ENCODE peak calls at places on chromosome 12, in seven cellular contexts. One of them, this sample, is unnamed.

GRCh38 chr12:124497039-124497438 is 70.4 kb downstream of the NCOR2 start:
- DNase-seq in HCT116: no peak
- DNase-seq in GM23338: no peak
- DNase-seq in SK-N-SH: no peak
- DNase-seq in Panc1: no peak
- DNase-seq in transverse colon: no peak
- DNase-seq in spleen: no peak
- DNase-seq in this sample: no peak

GRCh38 chr12:77319141-77319540 is 253.8 kb upstream of the E2F7 start:
- DNase-seq in HCT116: no peak
- DNase-seq in GM23338: peak
- DNase-seq in SK-N-SH: no peak
- DNase-seq in Panc1: no peak
- DNase-seq in transverse colon: no peak
- DNase-seq in spleen: no peak
- DNase-seq in this sample: no peak

GRCh38 chr12:94148841-94149780 is 734 bp downstream of the PLXNC1 start:
- DNase-seq in HCT116: no peak
- DNase-seq in GM23338: peak
- DNase-seq in SK-N-SH: peak
- DNase-seq in Panc1: no peak
- DNase-seq in transverse colon: peak
- DNase-seq in spleen: peak
- DNase-seq in this sample: no peak

GRCh38 chr12:83015390-83016225 is 328.9 kb downstream of the TMTC2 start:
- DNase-seq in HCT116: peak
- DNase-seq in GM23338: no peak
- DNase-seq in SK-N-SH: no peak
- DNase-seq in Panc1: no peak
- DNase-seq in transverse colon: no peak
- DNase-seq in spleen: no peak
- DNase-seq in this sample: no peak

GRCh38 chr12:51815571-51815970 is 32.9 kb downstream of the FIGNL2 start:
- DNase-seq in HCT116: no peak
- DNase-seq in GM23338: peak
- DNase-seq in SK-N-SH: no peak
- DNase-seq in Panc1: no peak
- DNase-seq in transverse colon: no peak
- DNase-seq in spleen: no peak
- DNase-seq in this sample: no peak

GRCh38 chr12:131221061-131221945 is 267.6 kb downstream of the ADGRD1 start:
- DNase-seq in HCT116: no peak
- DNase-seq in GM23338: no peak
- DNase-seq in SK-N-SH: peak
- DNase-seq in Panc1: no peak
- DNase-seq in transverse colon: no peak
- DNase-seq in spleen: peak
- DNase-seq in this sample: peak

GRCh38 chr12:68341822-68342221 is 9.7 kb upstream of the MDM1 start:
- DNase-seq in HCT116: no peak
- DNase-seq in GM23338: no peak
- DNase-seq in SK-N-SH: no peak
- DNase-seq in Panc1: no peak
- DNase-seq in transverse colon: no peak
- DNase-seq in spleen: no peak
- DNase-seq in this sample: no peak

GRCh38 chr12:20436367-20436766 is 68.0 kb downstream of the PDE3A start:
- DNase-seq in HCT116: no peak
- DNase-seq in GM23338: no peak
- DNase-seq in SK-N-SH: no peak
- DNase-seq in Panc1: no peak
- DNase-seq in transverse colon: no peak
- DNase-seq in spleen: no peak
- DNase-seq in this sample: no peak

GRCh38 chr12:39309516-39309915 is 133.4 kb downstream of the KIF21A start:
- DNase-seq in HCT116: no peak
- DNase-seq in GM23338: no peak
- DNase-seq in SK-N-SH: no peak
- DNase-seq in Panc1: no peak
- DNase-seq in transverse colon: no peak
- DNase-seq in spleen: no peak
- DNase-seq in this sample: no peak

GRCh38 chr12:23421556-23421955 is 527.9 kb downstream of the SOX5 start:
- DNase-seq in HCT116: no peak
- DNase-seq in GM23338: no peak
- DNase-seq in SK-N-SH: no peak
- DNase-seq in Panc1: no peak
- DNase-seq in transverse colon: no peak
- DNase-seq in spleen: no peak
- DNase-seq in this sample: no peak

GRCh38 chr12:8844665-8845064 is 22.2 kb downstream of the A2ML1 start:
- DNase-seq in HCT116: no peak
- DNase-seq in GM23338: no peak
- DNase-seq in SK-N-SH: peak
- DNase-seq in Panc1: no peak
- DNase-seq in transverse colon: no peak
- DNase-seq in spleen: no peak
- DNase-seq in this sample: no peak

GRCh38 chr12:114686421-114687268 is 2.7 kb upstream of the TBX3 start:
- DNase-seq in HCT116: no peak
- DNase-seq in GM23338: peak
- DNase-seq in SK-N-SH: no peak
- DNase-seq in Panc1: no peak
- DNase-seq in transverse colon: no peak
- DNase-seq in spleen: no peak
- DNase-seq in this sample: no peak

GRCh38 chr12:108812324-108812723 is 45.1 kb downstream of the SSH1 start:
- DNase-seq in HCT116: no peak
- DNase-seq in GM23338: no peak
- DNase-seq in SK-N-SH: no peak
- DNase-seq in Panc1: no peak
- DNase-seq in transverse colon: no peak
- DNase-seq in spleen: peak
- DNase-seq in this sample: no peak

GRCh38 chr12:81627336-81628189 is 131.6 kb downstream of the PPFIA2 start:
- DNase-seq in HCT116: peak
- DNase-seq in GM23338: peak
- DNase-seq in SK-N-SH: peak
- DNase-seq in Panc1: peak
- DNase-seq in transverse colon: no peak
- DNase-seq in spleen: no peak
- DNase-seq in this sample: no peak

GRCh38 chr12:54431911-54432814 is 13.1 kb upstream of the ITGA5 start:
- DNase-seq in HCT116: no peak
- DNase-seq in GM23338: peak
- DNase-seq in SK-N-SH: no peak
- DNase-seq in Panc1: no peak
- DNase-seq in transverse colon: peak
- DNase-seq in spleen: no peak
- DNase-seq in this sample: peak

GRCh38 chr12:127284021-127284420 is 982.9 kb upstream of the TMEM132C start:
- DNase-seq in HCT116: no peak
- DNase-seq in GM23338: no peak
- DNase-seq in SK-N-SH: no peak
- DNase-seq in Panc1: no peak
- DNase-seq in transverse colon: no peak
- DNase-seq in spleen: no peak
- DNase-seq in this sample: no peak

GRCh38 chr12:60148109-60148508 is 552.3 kb downstream of the SLC16A7 start:
- DNase-seq in HCT116: no peak
- DNase-seq in GM23338: no peak
- DNase-seq in SK-N-SH: no peak
- DNase-seq in Panc1: no peak
- DNase-seq in transverse colon: no peak
- DNase-seq in spleen: no peak
- DNase-seq in this sample: no peak

GRCh38 chr12:131896811-131897270 is 2.4 kb downstream of the ULK1 start:
- DNase-seq in HCT116: no peak
- DNase-seq in GM23338: no peak
- DNase-seq in SK-N-SH: peak
- DNase-seq in Panc1: no peak
- DNase-seq in transverse colon: no peak
- DNase-seq in spleen: peak
- DNase-seq in this sample: no peak

DNA sequence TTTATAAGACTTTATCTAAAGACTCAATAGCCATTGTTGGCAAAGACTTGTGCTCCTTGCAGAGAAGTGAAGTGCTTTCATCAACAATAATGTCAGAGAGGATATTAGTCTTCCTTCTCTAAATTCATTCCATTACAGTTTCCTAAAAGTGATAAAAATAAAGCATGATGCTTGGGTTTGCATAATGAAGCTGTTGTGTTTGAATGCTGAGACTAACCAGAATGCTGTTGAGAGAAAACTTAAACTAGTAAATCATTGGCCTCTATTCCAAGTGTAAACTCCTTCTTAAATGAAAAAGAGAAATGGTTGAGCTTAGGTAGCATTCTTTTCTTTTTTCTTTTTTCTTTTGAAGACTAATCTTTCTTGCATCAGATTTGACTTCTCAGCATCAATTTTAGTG is 200.3 kb downstream of the TMTC3 start:
- DNase-seq in HCT116: no peak
- DNase-seq in GM23338: no peak
- DNase-seq in SK-N-SH: no peak
- DNase-seq in Panc1: no peak
- DNase-seq in transverse colon: no peak
- DNase-seq in spleen: no peak
- DNase-seq in this sample: no peak
- TF ChIP-seq POLR2AphosphoS5 in HCT116: no peak
- TF ChIP-seq POLR2AphosphoS5 in GM23338: no peak
- TF ChIP-seq POLR2AphosphoS5 in SK-N-SH: no peak
- TF ChIP-seq POLR2AphosphoS5 in Panc1: no peak
- TF ChIP-seq POLR2AphosphoS5 in transverse colon: peak
- TF ChIP-seq POLR2AphosphoS5 in spleen: no peak
- TF ChIP-seq POLR2AphosphoS5 in this sample: no peak

GRCh38 chr12:95446511-95446910 is 27.4 kb upstream of the METAP2 start:
- DNase-seq in HCT116: no peak
- DNase-seq in GM23338: peak
- DNase-seq in SK-N-SH: peak
- DNase-seq in Panc1: no peak
- DNase-seq in transverse colon: peak
- DNase-seq in spleen: no peak
- DNase-seq in this sample: no peak
- H3K27ac ChIP-seq in HCT116: no peak
- H3K27ac ChIP-seq in GM23338: no peak
- H3K27ac ChIP-seq in SK-N-SH: no peak
- H3K27ac ChIP-seq in Panc1: no peak
- H3K27ac ChIP-seq in transverse colon: peak
- H3K27ac ChIP-seq in spleen: no peak
- H3K27ac ChIP-seq in this sample: no peak

GRCh38 chr12:6336079-6336858 is 5.6 kb downstream of the TNFRSF1A start:
- DNase-seq in HCT116: peak
- DNase-seq in GM23338: peak
- DNase-seq in SK-N-SH: peak
- DNase-seq in Panc1: peak
- DNase-seq in transverse colon: peak
- DNase-seq in spleen: peak
- DNase-seq in this sample: peak

GRCh38 chr12:6338955-6339761 is 2.7 kb downstream of the TNFRSF1A start:
- DNase-seq in HCT116: no peak
- DNase-seq in GM23338: no peak
- DNase-seq in SK-N-SH: no peak
- DNase-seq in Panc1: no peak
- DNase-seq in transverse colon: no peak
- DNase-seq in spleen: no peak
- DNase-seq in this sample: no peak

GRCh38 chr12:6335451-6336078 is 6.3 kb downstream of the TNFRSF1A start:
- DNase-seq in HCT116: no peak
- DNase-seq in GM23338: peak
- DNase-seq in SK-N-SH: peak
- DNase-seq in Panc1: no peak
- DNase-seq in transverse colon: peak
- DNase-seq in spleen: peak
- DNase-seq in this sample: peak

GRCh38 chr12:6336859-6337744 is 4.8 kb downstream of the TNFRSF1A start:
- DNase-seq in HCT116: no peak
- DNase-seq in GM23338: no peak
- DNase-seq in SK-N-SH: no peak
- DNase-seq in Panc1: no peak
- DNase-seq in transverse colon: peak
- DNase-seq in spleen: peak
- DNase-seq in this sample: no peak

DNA sequence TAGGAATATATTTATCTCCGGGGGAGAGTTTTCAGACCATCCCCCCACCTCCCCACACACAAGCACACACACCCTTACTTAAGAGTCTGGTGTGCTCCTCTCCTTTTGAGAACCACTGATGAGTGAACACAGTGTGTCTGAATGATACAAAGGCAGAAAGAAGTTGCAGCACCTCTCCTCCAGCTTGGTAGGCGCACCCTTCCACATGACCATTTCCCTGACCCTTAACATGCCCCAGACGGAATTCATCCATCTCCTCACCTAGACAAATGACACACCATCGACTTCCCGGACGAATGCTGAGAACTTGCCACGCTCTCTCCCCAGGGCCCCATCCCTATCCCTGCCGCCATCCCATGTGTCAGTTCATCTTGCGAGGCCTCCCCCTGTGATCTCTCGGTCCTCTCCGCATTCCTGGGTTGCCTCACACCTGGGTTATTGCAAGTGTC is 3.9 kb downstream of the TNFRSF1A start:
- DNase-seq in HCT116: no peak
- DNase-seq in GM23338: no peak
- DNase-seq in SK-N-SH: no peak
- DNase-seq in Panc1: no peak
- DNase-seq in transverse colon: no peak
- DNase-seq in spleen: peak
- DNase-seq in this sample: no peak
- TF ChIP-seq POLR2AphosphoS5 in HCT116: peak
- TF ChIP-seq POLR2AphosphoS5 in GM23338: no peak
- TF ChIP-seq POLR2AphosphoS5 in SK-N-SH: no peak
- TF ChIP-seq POLR2AphosphoS5 in Panc1: no peak
- TF ChIP-seq POLR2AphosphoS5 in transverse colon: no peak
- TF ChIP-seq POLR2AphosphoS5 in spleen: peak
- TF ChIP-seq POLR2AphosphoS5 in this sample: no peak

GRCh38 chr12:53219116-53219955 is 12.3 kb upstream of the ITGB7 start:
- DNase-seq in HCT116: no peak
- DNase-seq in GM23338: no peak
- DNase-seq in SK-N-SH: no peak
- DNase-seq in Panc1: no peak
- DNase-seq in transverse colon: no peak
- DNase-seq in spleen: peak
- DNase-seq in this sample: no peak

GRCh38 chr12:53217930-53218307 is 10.9 kb upstream of the ITGB7 start:
- DNase-seq in HCT116: no peak
- DNase-seq in GM23338: peak
- DNase-seq in SK-N-SH: no peak
- DNase-seq in Panc1: no peak
- DNase-seq in transverse colon: no peak
- DNase-seq in spleen: peak
- DNase-seq in this sample: no peak

GRCh38 chr12:53217049-53217929 is 10.2 kb upstream of the ITGB7 start:
- DNase-seq in HCT116: no peak
- DNase-seq in GM23338: peak
- DNase-seq in SK-N-SH: no peak
- DNase-seq in Panc1: no peak
- DNase-seq in transverse colon: peak
- DNase-seq in spleen: peak
- DNase-seq in this sample: no peak

GRCh38 chr12:53219956-53220856 is 11.8 kb downstream of the RARG start:
- DNase-seq in HCT116: peak
- DNase-seq in GM23338: peak
- DNase-seq in SK-N-SH: peak
- DNase-seq in Panc1: peak
- DNase-seq in transverse colon: peak
- DNase-seq in spleen: peak
- DNase-seq in this sample: no peak

GRCh38 chr12:53218551-53219114 is 11.6 kb upstream of the ITGB7 start:
- DNase-seq in HCT116: no peak
- DNase-seq in GM23338: peak
- DNase-seq in SK-N-SH: no peak
- DNase-seq in Panc1: no peak
- DNase-seq in transverse colon: no peak
- DNase-seq in spleen: peak
- DNase-seq in this sample: no peak
- H3K27ac ChIP-seq in HCT116: peak
- H3K27ac ChIP-seq in GM23338: peak
- H3K27ac ChIP-seq in SK-N-SH: no peak
- H3K27ac ChIP-seq in Panc1: peak
- H3K27ac ChIP-seq in transverse colon: peak
- H3K27ac ChIP-seq in spleen: peak
- H3K27ac ChIP-seq in this sample: peak

This sample was measured in suprapubic skin.